ENCODE peak calls at places on chromosomes 7 and 10, in six cellular contexts. T is ovary, M is testis, E is PC-3, G is heart left ventricle, V is A549. L is an unnamed sample.

GRCh38 chr7:44216521-44217030 is 15.8 kb downstream of the YKT6 start:
- DNase-seq in G (no peak), T (peak; percentile 7), E (no peak), V (no peak), M (no peak), L (no peak)

GRCh38 chr7:91264083-91264923 is at the start of gene FZD1:
- DNase-seq in E (peak; percentile 95), T (peak; percentile 96), V (peak; percentile 96), G (peak; percentile 97), M (peak; percentile 98), L (peak; percentile 99)

GRCh38 chr7:80014507-80014906 is 120.1 kb upstream of the GNAI1 start:
- DNase-seq in M (no peak), V (no peak), T (no peak), G (no peak), E (peak; percentile 76), L (peak; percentile 62)

GRCh38 chr10:90319188-90319914 is 538.5 kb downstream of the HTR7 start:
- DNase-seq in G (no peak), T (no peak), M (no peak), E (peak; percentile 96), V (peak; percentile 73), L (peak; percentile 81)

GRCh38 chr7:90945104-90945752 is 319.0 kb upstream of the FZD1 start:
- DNase-seq in E (peak; percentile 7), V (no peak), M (no peak), G (peak; percentile 21), T (no peak), L (no peak)

GRCh38 chr10:44715081-44715480 is 196.1 kb upstream of the TMEM72 start:
- DNase-seq in E (no peak), G (no peak), V (no peak), M (no peak), T (no peak), L (no peak)

GRCh38 chr7:121138262-121138933 is 149.9 kb downstream of the CPED1 start:
- DNase-seq in V (no peak), G (no peak), T (no peak), E (no peak), M (no peak), L (no peak)

GRCh38 chr7:28701731-28702130 is 256.4 kb downstream of the TRIL start:
- DNase-seq in G (no peak), T (no peak), V (no peak), M (no peak), E (no peak), L (no peak)

GRCh38 chr7:71473366-71473967 is 341.5 kb downstream of the GALNT17 start:
- DNase-seq in G (no peak), T (no peak), E (no peak), M (no peak), V (no peak), L (no peak)

GRCh38 chr7:34157137-34157536 is 251.8 kb downstream of the BMPER start:
- DNase-seq in T (no peak), G (no peak), V (no peak), E (no peak), M (no peak), L (no peak)

GRCh38 chr7:5333121-5334050 is 50.6 kb downstream of the SLC29A4 start:
- DNase-seq in V (no peak), E (no peak), G (no peak), T (no peak), M (no peak), L (no peak)

GRCh38 chr10:101507828-101508227 is 80.2 kb downstream of the POLL start:
- DNase-seq in E (no peak), M (no peak), V (no peak), T (no peak), G (no peak), L (no peak)

GRCh38 chr7:41881313-41882130 is 178.6 kb upstream of the INHBA start:
- DNase-seq in M (no peak), T (no peak), V (no peak), E (no peak), G (peak; percentile 36), L (no peak)

GRCh38 chr10:75062191-75062849 is 49.1 kb upstream of the SAMD8 start:
- DNase-seq in T (no peak), G (peak; percentile 20), M (no peak), V (no peak), E (no peak), L (peak; percentile 83)

GRCh38 chr7:18495412-18496335 is at the start of gene HDAC9:
- DNase-seq in G (peak; percentile 73), M (peak; percentile 43), E (no peak), T (peak; percentile 12), V (no peak), L (peak; percentile 63)

GRCh38 chr10:33005322-33006282 is 47.6 kb upstream of the ITGB1 start:
- DNase-seq in E (peak; percentile 100), G (peak; percentile 75), M (peak; percentile 39), V (peak; percentile 97), T (peak; percentile 64), L (peak; percentile 62)

GRCh38 chr10:114501650-114502049 is 97.3 kb upstream of the AFAP1L2 start:
- DNase-seq in V (no peak), E (no peak), T (no peak), G (no peak), M (no peak), L (no peak)

GRCh38 chr10:114500643-114501042 is 96.3 kb upstream of the AFAP1L2 start:
- DNase-seq in V (no peak), G (no peak), T (no peak), E (no peak), M (no peak), L (no peak)

GRCh38 chr10:114499630-114500190 is 95.4 kb upstream of the AFAP1L2 start:
- DNase-seq in M (no peak), V (no peak), E (peak; percentile 43), G (no peak), T (no peak), L (no peak)

GRCh38 chr10:114498413-114499111 is 94.3 kb upstream of the AFAP1L2 start:
- DNase-seq in E (no peak), V (no peak), G (no peak), T (no peak), M (no peak), L (no peak)

DNA sequence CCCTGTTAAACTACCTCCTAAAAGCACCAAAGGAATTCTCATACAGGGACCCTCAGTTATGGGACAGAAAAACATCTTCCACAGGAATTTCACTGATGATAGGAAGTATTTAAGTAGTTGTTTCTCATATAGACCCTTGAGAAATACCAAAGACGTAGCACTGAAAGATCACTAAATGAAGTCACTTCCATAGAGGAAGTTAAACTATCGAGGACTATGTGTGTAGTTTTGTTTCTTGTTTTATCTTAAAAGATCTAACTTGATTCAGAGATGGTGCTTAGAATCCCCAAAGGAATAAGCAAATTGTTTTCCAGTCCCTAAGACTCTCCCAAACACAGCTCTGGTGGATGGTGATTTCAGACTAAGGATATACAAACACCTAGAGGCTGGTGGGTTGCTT is 94.8 kb upstream of the AFAP1L2 start:
- DNase-seq in M (no peak), T (no peak), G (no peak), E (no peak), V (no peak), L (no peak)
- H3K27ac ChIP-seq in M (no peak overlapping the region), T (no peak overlapping the region), G (peak overlapping the region; percentile 17), E (no peak overlapping the region), V (no peak overlapping the region), L (no peak overlapping the region)

DNA sequence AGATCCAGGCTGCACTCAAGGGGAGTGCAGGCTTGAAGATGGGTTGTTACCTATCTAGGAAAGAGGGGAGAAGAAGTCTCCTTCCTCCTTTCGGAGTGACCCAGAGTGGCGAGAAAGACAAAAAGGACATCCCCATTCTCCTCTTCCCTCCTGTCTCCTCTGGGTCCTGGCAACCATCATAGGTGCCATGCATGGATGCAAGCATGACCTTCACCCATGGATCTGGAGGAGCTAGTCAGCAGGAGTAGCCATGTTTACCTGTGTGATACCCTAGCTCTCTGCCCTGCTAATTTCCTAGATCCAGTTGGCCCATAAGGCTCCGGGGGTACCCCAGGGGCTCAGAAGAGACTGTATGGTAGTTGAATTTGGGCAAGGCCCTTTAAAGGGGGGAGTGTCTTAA is 17.2 kb upstream of the CROT start:
- DNase-seq in G (no peak), V (peak; percentile 57), M (no peak), E (no peak), T (no peak), L (peak; percentile 58)
- H3K9me3 ChIP-seq in G (peaks cover 67% of the 10 kb centered on the region), V (peaks cover 12% of the 10 kb centered on the region), M (peaks cover 3% of the 10 kb centered on the region), E (peaks cover 8% of the 10 kb centered on the region), T (peaks cover 28% of the 10 kb centered on the region), L (no peaks in the 10 kb centered on the region)

GRCh38 chr10:50604049-50604640 is 19.6 kb downstream of the SGMS1 start:
- DNase-seq in M (no peak), T (no peak), G (no peak), V (no peak), E (peak; percentile 64), L (no peak)
- H3K4me3 ChIP-seq in M (no peak overlapping the region), T (no peak overlapping the region), G (peak overlapping the region; percentile 27), V (no peak overlapping the region), E (peak overlapping the region; percentile 26), L (no peak overlapping the region)

GRCh38 chr7:157307534-157307838 is 29.3 kb upstream of the DNAJB6 start:
- DNase-seq in V (no peak), E (no peak), M (no peak), T (no peak), G (no peak), L (no peak)
- H3K27ac ChIP-seq in V (no peak overlapping the region), E (no peak overlapping the region), M (no peak overlapping the region), T (no peak overlapping the region), G (no peak overlapping the region), L (no peak overlapping the region)

DNA sequence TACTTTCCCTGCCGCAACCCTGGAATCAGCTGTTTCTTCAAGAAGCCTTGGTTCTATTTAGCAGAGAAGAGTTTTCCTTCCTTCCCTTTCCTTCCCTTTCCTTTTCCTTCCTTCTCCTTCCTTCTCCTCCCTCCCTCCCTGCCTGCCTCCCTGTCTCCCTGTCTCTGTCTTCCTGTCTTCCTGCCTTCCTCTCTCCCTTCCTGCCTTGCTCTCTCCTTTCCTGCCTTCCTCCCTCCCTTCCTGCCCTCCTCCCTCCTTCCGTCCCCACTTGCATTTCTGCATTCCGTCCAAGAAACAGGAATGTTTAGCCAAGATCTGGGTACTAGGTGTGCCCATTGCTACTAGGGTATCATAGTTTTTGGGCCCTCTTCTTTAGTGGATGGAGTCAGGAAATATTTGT is 21.9 kb downstream of the SND1 start:
- DNase-seq in M (no peak), V (no peak), E (peak; percentile 27), T (no peak), G (no peak), L (no peak)
- H3K9me3 ChIP-seq in M (no peaks in the 10 kb centered on the region), V (no peaks in the 10 kb centered on the region), E (no peaks in the 10 kb centered on the region), T (no peaks in the 10 kb centered on the region), G (peaks cover 9% of the 10 kb centered on the region), L (no peaks in the 10 kb centered on the region)

GRCh38 chr7:2558620-2559282 is at the start of gene IQCE:
- DNase-seq in T (peak; percentile 96), V (peak; percentile 90), E (peak; percentile 87), G (peak; percentile 95), M (peak; percentile 92), L (peak; percentile 97)

GRCh38 chr7:2564970-2565546 is 6.3 kb downstream of the IQCE start:
- DNase-seq in M (no peak), G (no peak), V (no peak), E (no peak), T (no peak), L (no peak)

GRCh38 chr7:2554654-2555053 is 670 bp downstream of the BRAT1 start:
- DNase-seq in M (no peak), G (no peak), T (no peak), V (no peak), E (no peak), L (peak; percentile 38)

GRCh38 chr7:2555121-2556052 is at the start of gene BRAT1:
- DNase-seq in V (peak; percentile 96), M (peak; percentile 99), E (peak; percentile 92), T (peak; percentile 98), G (peak; percentile 98), L (peak; percentile 97)

GRCh38 chr7:2560175-2560695 is 1.5 kb downstream of the IQCE start:
- DNase-seq in V (no peak), E (peak; percentile 6), M (no peak), T (no peak), G (no peak), L (no peak)
- H3K4me3 ChIP-seq in V (peak overlapping the region; percentile 97), E (peak overlapping the region; percentile 98), M (no peak overlapping the region), T (peak overlapping the region; percentile 71), G (peak overlapping the region; percentile 85), L (peak overlapping the region; percentile 97)

L was measured in cardiac muscle cell.